ENCODE peak calls at places on chromosomes 12 and 14, in seven cellular contexts. One of them, this sample, is unnamed.
A peak's percentile ranks its signal among the peaks of the same experiment; 100 is the strongest.

GRCh38 chr14:58460772-58461171 is 33.3 kb downstream of the KIAA0586 start:
- DNase-seq in AG04450: no peak
- DNase-seq in CD8-positive, alpha-beta T cell: no peak
- DNase-seq in astrocyte: no peak
- DNase-seq in CD8-positive, alpha-beta memory T cell: no peak
- DNase-seq in psoas muscle: no peak
- DNase-seq in astrocyte of the spinal cord: no peak
- DNase-seq in this sample: no peak

GRCh38 chr14:104473649-104474574 is 105.7 kb upstream of the C14orf180 start:
- DNase-seq in CD8-positive, alpha-beta memory T cell: no peak
- DNase-seq in AG04450: no peak
- DNase-seq in psoas muscle: no peak
- DNase-seq in astrocyte: no peak
- DNase-seq in astrocyte of the spinal cord: no peak
- DNase-seq in CD8-positive, alpha-beta T cell: no peak
- DNase-seq in this sample: no peak

GRCh38 chr14:20508367-20508766 is 3.0 kb downstream of the RNASE10 start:
- DNase-seq in psoas muscle: no peak
- DNase-seq in CD8-positive, alpha-beta memory T cell: no peak
- DNase-seq in CD8-positive, alpha-beta T cell: no peak
- DNase-seq in AG04450: no peak
- DNase-seq in astrocyte: no peak
- DNase-seq in astrocyte of the spinal cord: no peak
- DNase-seq in this sample: no peak

GRCh38 chr12:118035194-118036041 is 18.9 kb downstream of the RFC5 start:
- DNase-seq in CD8-positive, alpha-beta memory T cell: no peak
- DNase-seq in AG04450: no peak
- DNase-seq in astrocyte of the spinal cord: peak; percentile 30
- DNase-seq in CD8-positive, alpha-beta T cell: no peak
- DNase-seq in psoas muscle: no peak
- DNase-seq in astrocyte: no peak
- DNase-seq in this sample: no peak

GRCh38 chr12:54525383-54525782 is 24.0 kb upstream of the PDE1B start:
- DNase-seq in AG04450: no peak
- DNase-seq in astrocyte of the spinal cord: no peak
- DNase-seq in CD8-positive, alpha-beta T cell: no peak
- DNase-seq in astrocyte: no peak
- DNase-seq in psoas muscle: no peak
- DNase-seq in CD8-positive, alpha-beta memory T cell: no peak
- DNase-seq in this sample: no peak

GRCh38 chr12:63937381-63938168 is 93.1 kb downstream of the SRGAP1 start:
- DNase-seq in psoas muscle: no peak
- DNase-seq in CD8-positive, alpha-beta memory T cell: no peak
- DNase-seq in CD8-positive, alpha-beta T cell: no peak
- DNase-seq in AG04450: no peak
- DNase-seq in astrocyte of the spinal cord: no peak
- DNase-seq in astrocyte: no peak
- DNase-seq in this sample: no peak

GRCh38 chr12:102883204-102883799 is 33.7 kb downstream of the PAH start:
- DNase-seq in astrocyte of the spinal cord: peak; percentile 16
- DNase-seq in CD8-positive, alpha-beta memory T cell: no peak
- DNase-seq in CD8-positive, alpha-beta T cell: no peak
- DNase-seq in astrocyte: no peak
- DNase-seq in psoas muscle: peak; percentile 60
- DNase-seq in AG04450: no peak
- DNase-seq in this sample: no peak

GRCh38 chr12:92393504-92393903 is 247.9 kb upstream of the BTG1 start:
- DNase-seq in AG04450: no peak
- DNase-seq in CD8-positive, alpha-beta T cell: no peak
- DNase-seq in CD8-positive, alpha-beta memory T cell: no peak
- DNase-seq in astrocyte: no peak
- DNase-seq in astrocyte of the spinal cord: no peak
- DNase-seq in psoas muscle: no peak
- DNase-seq in this sample: no peak

GRCh38 chr12:114694436-114695304 is 10.7 kb upstream of the TBX3 start:
- DNase-seq in AG04450: no peak
- DNase-seq in astrocyte: no peak
- DNase-seq in CD8-positive, alpha-beta memory T cell: no peak
- DNase-seq in astrocyte of the spinal cord: no peak
- DNase-seq in psoas muscle: no peak
- DNase-seq in CD8-positive, alpha-beta T cell: no peak
- DNase-seq in this sample: no peak

GRCh38 chr14:50714452-50715073 is 46.5 kb upstream of the SAV1 start:
- DNase-seq in astrocyte: peak; percentile 16
- DNase-seq in CD8-positive, alpha-beta T cell: no peak
- DNase-seq in astrocyte of the spinal cord: peak; percentile 43
- DNase-seq in CD8-positive, alpha-beta memory T cell: no peak
- DNase-seq in psoas muscle: no peak
- DNase-seq in AG04450: no peak
- DNase-seq in this sample: no peak

GRCh38 chr14:32469388-32470160 is 140.5 kb downstream of the AKAP6 start:
- DNase-seq in CD8-positive, alpha-beta memory T cell: no peak
- DNase-seq in AG04450: no peak
- DNase-seq in psoas muscle: no peak
- DNase-seq in astrocyte: peak; percentile 49
- DNase-seq in CD8-positive, alpha-beta T cell: no peak
- DNase-seq in astrocyte of the spinal cord: peak; percentile 78
- DNase-seq in this sample: peak; percentile 40

GRCh38 chr14:29521526-29522137 is 406.0 kb downstream of the PRKD1 start:
- DNase-seq in AG04450: no peak
- DNase-seq in astrocyte: no peak
- DNase-seq in astrocyte of the spinal cord: no peak
- DNase-seq in CD8-positive, alpha-beta T cell: no peak
- DNase-seq in CD8-positive, alpha-beta memory T cell: no peak
- DNase-seq in psoas muscle: no peak
- DNase-seq in this sample: no peak

GRCh38 chr14:91063119-91063518 is 2.7 kb upstream of the RPS6KA5 start:
- DNase-seq in psoas muscle: no peak
- DNase-seq in astrocyte: no peak
- DNase-seq in CD8-positive, alpha-beta memory T cell: peak; percentile 71
- DNase-seq in AG04450: no peak
- DNase-seq in CD8-positive, alpha-beta T cell: no peak
- DNase-seq in astrocyte of the spinal cord: no peak
- DNase-seq in this sample: no peak

GRCh38 chr12:22046090-22046967 is at the start of gene CMAS:
- DNase-seq in CD8-positive, alpha-beta memory T cell: peak; percentile 68
- DNase-seq in astrocyte: peak; percentile 52
- DNase-seq in astrocyte of the spinal cord: peak; percentile 57
- DNase-seq in psoas muscle: peak; percentile 88
- DNase-seq in AG04450: peak; percentile 15
- DNase-seq in CD8-positive, alpha-beta T cell: peak; percentile 71
- DNase-seq in this sample: no peak

GRCh38 chr12:22047495-22047894 is 1.5 kb downstream of the CMAS start:
- DNase-seq in CD8-positive, alpha-beta T cell: no peak
- DNase-seq in astrocyte: no peak
- DNase-seq in psoas muscle: no peak
- DNase-seq in astrocyte of the spinal cord: no peak
- DNase-seq in AG04450: no peak
- DNase-seq in CD8-positive, alpha-beta memory T cell: no peak
- DNase-seq in this sample: no peak

GRCh38 chr12:22046968-22047390 is 961 bp downstream of the CMAS start:
- DNase-seq in AG04450: no peak
- DNase-seq in CD8-positive, alpha-beta T cell: no peak
- DNase-seq in psoas muscle: no peak
- DNase-seq in astrocyte: peak; percentile 19
- DNase-seq in CD8-positive, alpha-beta memory T cell: no peak
- DNase-seq in astrocyte of the spinal cord: peak; percentile 30
- DNase-seq in this sample: no peak

GRCh38 chr12:22050078-22050477 is 4.1 kb downstream of the CMAS start:
- DNase-seq in psoas muscle: no peak
- DNase-seq in CD8-positive, alpha-beta T cell: no peak
- DNase-seq in CD8-positive, alpha-beta memory T cell: no peak
- DNase-seq in astrocyte of the spinal cord: no peak
- DNase-seq in astrocyte: no peak
- DNase-seq in AG04450: no peak
- DNase-seq in this sample: no peak

GRCh38 chr12:22048351-22049041 is 2.5 kb downstream of the CMAS start:
- DNase-seq in astrocyte: no peak
- DNase-seq in CD8-positive, alpha-beta T cell: no peak
- DNase-seq in AG04450: no peak
- DNase-seq in CD8-positive, alpha-beta memory T cell: no peak
- DNase-seq in psoas muscle: no peak
- DNase-seq in astrocyte of the spinal cord: no peak
- DNase-seq in this sample: no peak
- H3K4me3 ChIP-seq in astrocyte: no peak overlapping the region
- H3K4me3 ChIP-seq in CD8-positive, alpha-beta T cell: no peak overlapping the region
- H3K4me3 ChIP-seq in AG04450: no peak overlapping the region
- H3K4me3 ChIP-seq in CD8-positive, alpha-beta memory T cell: no peak overlapping the region
- H3K4me3 ChIP-seq in psoas muscle: no peak overlapping the region
- H3K4me3 ChIP-seq in astrocyte of the spinal cord: no peak overlapping the region
- H3K4me3 ChIP-seq in this sample: no peak overlapping the region

DNA sequence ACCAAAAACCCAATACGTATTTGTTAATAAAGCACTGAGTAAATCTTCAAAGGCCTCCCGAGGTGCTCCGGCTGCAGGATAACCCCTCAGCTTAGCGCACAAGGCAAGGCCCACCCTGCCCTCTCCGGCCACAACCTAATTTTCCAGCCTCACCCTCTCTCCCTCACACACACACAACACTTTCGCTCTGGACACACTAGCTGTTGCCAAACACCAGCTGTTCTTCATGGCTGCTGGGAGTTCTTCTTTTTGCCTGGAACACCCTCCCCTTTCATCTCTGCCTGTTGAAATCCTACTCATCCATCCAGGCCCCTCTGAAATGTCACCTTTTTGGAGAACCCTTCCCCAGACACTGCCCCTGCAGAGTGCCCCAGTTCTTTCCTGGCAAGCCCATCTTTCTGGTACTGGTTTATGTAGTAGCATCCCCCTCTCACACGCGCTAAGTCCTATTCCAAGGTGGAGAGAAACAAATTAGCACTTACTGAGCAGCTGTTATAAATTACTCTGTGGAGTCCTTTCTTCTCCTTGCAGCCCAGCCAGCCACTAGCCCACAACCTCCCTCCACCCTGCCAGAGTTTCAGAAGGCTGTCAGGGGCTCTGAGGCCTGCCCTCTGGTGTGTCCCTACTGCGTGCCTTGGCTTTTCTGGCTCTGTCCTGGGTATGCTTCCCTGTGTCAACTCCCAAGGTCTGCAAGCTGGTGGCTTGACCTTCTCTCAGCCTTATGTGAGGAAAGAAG is 808 bp upstream of the CRACR2A start:
- DNase-seq in astrocyte: no peak
- DNase-seq in AG04450: no peak
- DNase-seq in CD8-positive, alpha-beta memory T cell: no peak
- DNase-seq in astrocyte of the spinal cord: no peak
- DNase-seq in CD8-positive, alpha-beta T cell: no peak
- DNase-seq in psoas muscle: peak; percentile 62
- DNase-seq in this sample: no peak
- H3K4me3 ChIP-seq in astrocyte: peak overlapping the region; percentile 55
- H3K4me3 ChIP-seq in AG04450: no peak overlapping the region
- H3K4me3 ChIP-seq in CD8-positive, alpha-beta memory T cell: peak overlapping the region; percentile 93
- H3K4me3 ChIP-seq in astrocyte of the spinal cord: no peak overlapping the region
- H3K4me3 ChIP-seq in CD8-positive, alpha-beta T cell: peak overlapping the region; percentile 63
- H3K4me3 ChIP-seq in psoas muscle: peak overlapping the region; percentile 55
- H3K4me3 ChIP-seq in this sample: peak overlapping the region; percentile 57

GRCh38 chr12:121626853-121627623 is 708 bp downstream of the ORAI1 start:
- DNase-seq in CD8-positive, alpha-beta memory T cell: peak; percentile 89
- DNase-seq in psoas muscle: peak; percentile 77
- DNase-seq in astrocyte: peak; percentile 54
- DNase-seq in AG04450: no peak
- DNase-seq in astrocyte of the spinal cord: peak; percentile 76
- DNase-seq in CD8-positive, alpha-beta T cell: peak; percentile 63
- DNase-seq in this sample: no peak

GRCh38 chr12:121628536-121628935 is 2.2 kb downstream of the ORAI1 start:
- DNase-seq in psoas muscle: no peak
- DNase-seq in astrocyte: no peak
- DNase-seq in CD8-positive, alpha-beta memory T cell: no peak
- DNase-seq in astrocyte of the spinal cord: no peak
- DNase-seq in CD8-positive, alpha-beta T cell: no peak
- DNase-seq in AG04450: no peak
- DNase-seq in this sample: no peak

GRCh38 chr12:121630791-121631190 is 4.5 kb downstream of the ORAI1 start:
- DNase-seq in CD8-positive, alpha-beta T cell: no peak
- DNase-seq in astrocyte: no peak
- DNase-seq in AG04450: no peak
- DNase-seq in CD8-positive, alpha-beta memory T cell: no peak
- DNase-seq in psoas muscle: no peak
- DNase-seq in astrocyte of the spinal cord: no peak
- DNase-seq in this sample: no peak

GRCh38 chr12:121626087-121626852 is at the start of gene ORAI1:
- DNase-seq in AG04450: peak; percentile 73
- DNase-seq in astrocyte: peak; percentile 78
- DNase-seq in CD8-positive, alpha-beta T cell: peak; percentile 95
- DNase-seq in astrocyte of the spinal cord: peak; percentile 94
- DNase-seq in CD8-positive, alpha-beta memory T cell: peak; percentile 96
- DNase-seq in psoas muscle: peak; percentile 98
- DNase-seq in this sample: no peak

DNA sequence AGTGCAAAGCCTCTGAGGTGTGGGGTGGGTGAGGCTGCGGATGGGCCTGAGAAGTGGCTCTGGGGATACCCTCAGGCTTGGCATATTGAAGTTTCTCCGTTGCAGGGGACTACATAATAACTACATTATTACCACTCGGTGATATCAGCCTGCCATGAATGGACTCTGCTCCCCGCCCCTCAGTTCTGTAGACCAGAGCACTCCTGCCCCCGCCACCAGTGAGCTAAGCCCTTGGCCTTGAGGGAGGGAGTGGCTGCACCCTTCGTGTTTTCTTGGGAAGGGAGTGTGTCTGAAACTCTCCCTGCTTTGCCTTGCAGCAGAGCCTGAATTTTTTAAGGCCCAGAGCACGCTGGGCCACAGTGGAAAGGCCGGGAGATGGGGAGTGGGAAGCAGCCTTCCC is 1.7 kb downstream of the ORAI1 start:
- DNase-seq in astrocyte of the spinal cord: no peak
- DNase-seq in CD8-positive, alpha-beta memory T cell: no peak
- DNase-seq in AG04450: no peak
- DNase-seq in psoas muscle: no peak
- DNase-seq in astrocyte: no peak
- DNase-seq in CD8-positive, alpha-beta T cell: no peak
- DNase-seq in this sample: no peak
- H3K4me3 ChIP-seq in astrocyte of the spinal cord: peak overlapping the region; percentile 51
- H3K4me3 ChIP-seq in CD8-positive, alpha-beta memory T cell: peak overlapping the region; percentile 95
- H3K4me3 ChIP-seq in AG04450: peak overlapping the region; percentile 70
- H3K4me3 ChIP-seq in psoas muscle: peak overlapping the region; percentile 87
- H3K4me3 ChIP-seq in astrocyte: peak overlapping the region; percentile 71
- H3K4me3 ChIP-seq in CD8-positive, alpha-beta T cell: peak overlapping the region; percentile 70
- H3K4me3 ChIP-seq in this sample: peak overlapping the region; percentile 65

DNA sequence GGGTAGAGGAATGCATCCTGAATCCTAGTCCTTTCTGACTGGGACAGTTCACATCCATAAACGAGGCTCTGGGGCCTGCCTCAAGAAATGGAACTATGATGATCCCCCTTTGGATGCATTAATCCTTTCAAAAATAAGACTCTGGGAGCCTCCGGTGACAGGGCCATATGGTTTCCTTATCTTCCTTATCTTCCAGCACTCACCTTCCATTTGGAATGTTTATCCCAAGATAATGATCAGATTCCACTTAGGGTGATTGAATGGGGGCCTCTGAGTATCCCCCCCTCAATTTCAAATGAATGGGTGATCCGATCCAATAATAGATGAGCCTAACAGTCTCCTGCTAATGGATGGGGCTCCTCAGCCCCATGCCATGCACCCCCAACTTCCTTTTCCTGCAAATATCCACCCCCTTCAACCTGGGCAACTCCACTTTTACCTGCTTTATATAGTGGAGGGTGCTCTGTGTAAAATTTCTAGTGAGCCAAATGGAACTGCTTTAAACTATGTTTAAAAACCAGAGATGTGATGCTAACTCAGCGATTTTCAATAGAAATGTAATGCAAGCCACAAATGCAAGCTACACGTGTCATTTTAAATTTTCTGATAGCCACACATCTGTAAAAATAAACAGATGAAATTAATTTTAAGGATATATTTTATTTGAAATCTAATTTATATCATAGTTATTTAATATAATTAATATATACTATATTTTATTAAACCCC is 157.8 kb downstream of the ZFP36L1 start:
- DNase-seq in CD8-positive, alpha-beta T cell: no peak
- DNase-seq in astrocyte: no peak
- DNase-seq in astrocyte of the spinal cord: no peak
- DNase-seq in CD8-positive, alpha-beta memory T cell: no peak
- DNase-seq in AG04450: no peak
- DNase-seq in psoas muscle: no peak
- DNase-seq in this sample: no peak
- H3K4me3 ChIP-seq in CD8-positive, alpha-beta T cell: no peak overlapping the region
- H3K4me3 ChIP-seq in astrocyte: no peak overlapping the region
- H3K4me3 ChIP-seq in astrocyte of the spinal cord: no peak overlapping the region
- H3K4me3 ChIP-seq in CD8-positive, alpha-beta memory T cell: no peak overlapping the region
- H3K4me3 ChIP-seq in AG04450: no peak overlapping the region
- H3K4me3 ChIP-seq in psoas muscle: no peak overlapping the region
- H3K4me3 ChIP-seq in this sample: no peak overlapping the region

This sample was measured in epithelial cell of proximal tubule.